ENCODE peak calls at places on chromosomes 7 and 10, in five cellular contexts. Z, H, D, C and K are unnamed samples.

GRCh38 chr7:139265673-139266072 is 34.6 kb downstream of the UBN2 start:
- DNase-seq in C (no peak), Z (no peak), H (no peak), D (no peak), K (no peak)

GRCh38 chr10:100670828-100671479 is 74.4 kb upstream of the PAX2 start:
- DNase-seq in C (peak), Z (no peak), H (no peak), D (peak), K (peak)

GRCh38 chr10:122336961-122337360 is 37.5 kb upstream of the PLEKHA1 start:
- DNase-seq in D (no peak), Z (no peak), C (no peak), H (no peak), K (no peak)

GRCh38 chr10:126905776-126906703 is 812 bp downstream of the DOCK1 start:
- DNase-seq in H (peak), D (peak), C (peak), Z (no peak), K (no peak)

GRCh38 chr10:100986952-100987684 is at the start of the genes MRPL43 and TWNK:
- DNase-seq in D (peak), H (peak), C (peak), Z (peak), K (peak)

GRCh38 chr7:33589911-33590310 is 315.4 kb upstream of the BMPER start:
- DNase-seq in C (no peak), D (no peak), H (no peak), Z (no peak), K (no peak)

GRCh38 chr10:117534321-117535044 is 8.1 kb upstream of the EMX2 start:
- DNase-seq in Z (no peak), C (no peak), H (peak), D (no peak), K (no peak)

GRCh38 chr10:124252097-124252715 is 158.8 kb upstream of the CHST15 start:
- DNase-seq in Z (no peak), D (no peak), H (no peak), C (no peak), K (no peak)

GRCh38 chr7:2954433-2954853 is 89.2 kb downstream of the CARD11 start:
- DNase-seq in H (no peak), D (no peak), Z (no peak), C (no peak), K (no peak)

GRCh38 chr7:130894146-130895005 is 160.4 kb upstream of the KLF14 start:
- DNase-seq in Z (peak), C (peak), H (peak), D (peak), K (no peak)

GRCh38 chr10:83908987-83909386 is 230.3 kb upstream of the GHITM start:
- DNase-seq in H (no peak), D (no peak), C (no peak), Z (no peak), K (no peak)

GRCh38 chr10:27741173-27742091 is 4.2 kb downstream of the MKX start:
- DNase-seq in Z (no peak), H (no peak), D (no peak), C (peak), K (no peak)

GRCh38 chr7:66629222-66629658 is 559 bp downstream of the KCTD7 start:
- DNase-seq in C (no peak), D (no peak), Z (no peak), H (peak), K (peak)

GRCh38 chr7:33842141-33842540 is 63.2 kb upstream of the BMPER start:
- DNase-seq in C (no peak), Z (no peak), H (no peak), D (no peak), K (no peak)

GRCh38 chr10:69958232-69958902 is 94.3 kb upstream of the MACROH2A2 start:
- DNase-seq in D (peak), H (peak), Z (peak), C (no peak), K (peak)

GRCh38 chr10:42970451-42971250 is 106.2 kb upstream of the RET start:
- DNase-seq in Z (no peak), C (no peak), D (no peak), H (no peak), K (no peak)

GRCh38 chr7:106313456-106313891 is 28.7 kb upstream of the NAMPT start:
- DNase-seq in Z (no peak), H (peak), D (peak), C (no peak), K (no peak)

GRCh38 chr10:77629775-77630565 is 7.6 kb downstream of the KCNMA1 start:
- DNase-seq in Z (no peak), D (no peak), H (peak), C (no peak), K (no peak)

GRCh38 chr10:97713351-97713827 is at the start of gene MARVELD1:
- DNase-seq in C (peak), D (peak), Z (peak), H (peak), K (peak)

GRCh38 chr7:148791506-148791905 is 92.6 kb downstream of the EZH2 start:
- DNase-seq in H (no peak), C (no peak), D (no peak), Z (no peak), K (no peak)

GRCh38 chr10:58436071-58436470 is 50.9 kb downstream of the TFAM start:
- DNase-seq in C (no peak), Z (peak), D (peak), H (no peak), K (no peak)

GRCh38 chr10:16606421-16606820 is 84.7 kb upstream of the C1QL3 start:
- DNase-seq in D (peak), C (no peak), H (peak), Z (no peak), K (no peak)

GRCh38 chr7:127943541-127944521 is 87.4 kb downstream of the LRRC4 start:
- DNase-seq in H (peak), C (no peak), D (peak), Z (no peak), K (no peak)

GRCh38 chr7:134478707-134479106 is 19.8 kb upstream of the AKR1B1 start:
- DNase-seq in H (peak), Z (no peak), C (no peak), D (no peak), K (no peak)

GRCh38 chr10:124890225-124890624 is 51.7 kb upstream of the ZRANB1 start:
- DNase-seq in Z (no peak), H (no peak), C (no peak), D (no peak), K (no peak)

GRCh38 chr10:126222736-126223511 is 165.4 kb downstream of the ADAM12 start:
- DNase-seq in Z (no peak), C (no peak), D (peak), H (peak), K (no peak)

GRCh38 chr10:132808247-132808567 is 22.3 kb upstream of the NKX6-2 start:
- DNase-seq in Z (no peak), C (no peak), H (no peak), D (no peak), K (no peak)

GRCh38 chr10:13053794-13054462 is 46.0 kb upstream of the OPTN start:
- DNase-seq in Z (no peak), H (no peak), D (no peak), C (no peak), K (no peak)

DNA sequence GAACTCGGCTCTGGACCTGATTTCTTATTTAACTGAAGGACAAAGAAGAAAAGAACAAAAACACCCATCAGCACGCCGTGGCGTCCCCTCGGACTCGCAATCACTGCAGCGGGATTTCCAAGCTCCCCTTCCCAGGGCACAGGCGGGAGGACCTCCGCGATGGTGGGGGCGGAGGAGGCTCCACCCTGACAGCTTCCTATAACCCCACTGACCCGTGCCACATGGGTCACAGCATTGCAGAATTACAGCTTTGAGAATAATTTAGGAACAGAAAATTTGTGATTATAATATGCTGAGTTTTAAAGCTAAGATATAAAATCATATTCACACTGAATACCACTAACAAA is 129.7 kb upstream of the SEC61G start:
- DNase-seq in H (no peak), C (no peak), D (no peak), Z (no peak), K (no peak)
- H3K4me3 ChIP-seq in H (peak), C (peak), D (peak), Z (no peak), K (no peak)

GRCh38 chr10:585502-585901 is 104.0 kb downstream of the DIP2C start:
- DNase-seq in C (no peak), D (no peak), Z (no peak), H (no peak), K (no peak)
- TF ChIP-seq CTCF in C (no peak), D (no peak), Z (no peak), H (no peak), K (no peak)

GRCh38 chr7:100627238-100627549 is 14.2 kb downstream of the TFR2 start:
- DNase-seq in C (no peak), Z (no peak), H (no peak), D (no peak), K (no peak)
- H3K4me3 ChIP-seq in C (no peak), Z (peak), H (no peak), D (no peak), K (peak)

DNA sequence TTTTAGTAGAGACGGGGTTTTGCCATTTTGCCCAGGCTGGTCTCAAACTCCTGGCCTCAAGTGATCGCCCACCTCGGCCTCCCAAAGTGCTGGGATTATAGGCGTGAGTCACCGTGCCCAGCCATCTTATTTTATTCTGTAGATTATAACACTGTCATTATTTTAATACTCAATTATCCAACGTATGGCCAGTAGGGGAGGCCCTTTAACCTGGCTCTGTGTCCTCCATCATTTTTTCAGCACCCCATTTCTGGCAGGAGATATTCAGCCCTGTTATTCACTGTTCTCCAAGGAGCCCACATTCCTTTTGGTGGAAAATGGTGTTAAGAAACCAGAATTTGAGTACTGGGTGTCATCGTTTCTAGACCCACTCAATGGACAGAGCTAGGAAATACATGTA is 31.5 kb downstream of the PDSS1 start:
- DNase-seq in Z (no peak), C (no peak), D (no peak), H (no peak), K (no peak)
- TF ChIP-seq CTCF in Z (no peak), C (no peak), D (peak), H (peak), K (peak)

DNA sequence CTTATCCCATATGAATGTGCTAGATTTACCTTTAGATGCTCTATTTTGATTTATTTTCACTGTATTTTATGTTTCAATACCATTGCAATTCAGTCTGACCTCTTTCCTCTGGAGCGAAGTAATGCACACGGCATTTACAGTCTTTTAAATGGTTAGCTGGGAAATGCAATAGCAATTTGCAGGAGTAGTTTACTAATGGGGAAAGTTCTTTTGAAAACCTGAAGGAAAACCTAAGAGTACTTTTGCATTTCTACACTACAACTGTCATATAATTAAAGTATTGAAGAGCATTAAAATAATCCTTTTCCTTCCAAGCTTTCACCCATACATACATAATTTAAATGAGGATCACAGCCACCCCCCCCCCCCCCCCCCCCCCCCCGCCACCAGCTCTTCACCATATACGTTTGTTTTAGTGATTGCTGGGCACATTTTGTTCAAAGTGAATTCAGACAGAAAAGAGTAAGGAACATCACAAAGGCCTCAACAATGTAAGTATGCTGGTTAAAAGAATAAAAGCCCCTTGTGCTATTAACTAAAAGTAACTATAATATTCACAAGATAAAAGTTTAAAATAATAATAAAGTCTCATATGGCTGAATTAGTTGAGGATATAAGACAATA is 3.5 kb downstream of the SKIDA1 start:
- DNase-seq in H (no peak), D (no peak), Z (no peak), C (no peak), K (no peak)
- H3K4me3 ChIP-seq in H (no peak), D (no peak), Z (no peak), C (no peak), K (no peak)

DNA sequence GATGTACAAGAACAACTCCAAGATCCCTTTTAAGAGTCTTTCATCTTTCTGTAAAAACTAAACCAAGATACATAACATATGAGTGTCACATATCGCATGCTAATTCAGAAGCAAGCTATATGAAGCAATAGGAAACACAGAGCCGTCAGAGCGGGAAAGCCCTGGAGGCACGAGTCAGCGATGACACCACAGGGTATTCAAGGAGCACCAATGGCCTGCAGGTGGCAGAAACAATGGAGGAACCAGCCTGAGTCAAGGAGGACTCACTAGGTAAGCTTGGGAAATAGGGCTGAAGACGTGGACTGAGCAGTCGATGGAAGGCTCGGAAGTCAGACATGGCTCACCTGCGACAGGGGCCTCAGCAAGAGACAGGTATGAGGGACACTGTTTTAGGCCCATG is 214.4 kb downstream of the FAM107B start:
- DNase-seq in H (peak), Z (no peak), C (no peak), D (no peak), K (peak)
- TF ChIP-seq CTCF in H (no peak), Z (no peak), C (no peak), D (peak), K (no peak)

DNA sequence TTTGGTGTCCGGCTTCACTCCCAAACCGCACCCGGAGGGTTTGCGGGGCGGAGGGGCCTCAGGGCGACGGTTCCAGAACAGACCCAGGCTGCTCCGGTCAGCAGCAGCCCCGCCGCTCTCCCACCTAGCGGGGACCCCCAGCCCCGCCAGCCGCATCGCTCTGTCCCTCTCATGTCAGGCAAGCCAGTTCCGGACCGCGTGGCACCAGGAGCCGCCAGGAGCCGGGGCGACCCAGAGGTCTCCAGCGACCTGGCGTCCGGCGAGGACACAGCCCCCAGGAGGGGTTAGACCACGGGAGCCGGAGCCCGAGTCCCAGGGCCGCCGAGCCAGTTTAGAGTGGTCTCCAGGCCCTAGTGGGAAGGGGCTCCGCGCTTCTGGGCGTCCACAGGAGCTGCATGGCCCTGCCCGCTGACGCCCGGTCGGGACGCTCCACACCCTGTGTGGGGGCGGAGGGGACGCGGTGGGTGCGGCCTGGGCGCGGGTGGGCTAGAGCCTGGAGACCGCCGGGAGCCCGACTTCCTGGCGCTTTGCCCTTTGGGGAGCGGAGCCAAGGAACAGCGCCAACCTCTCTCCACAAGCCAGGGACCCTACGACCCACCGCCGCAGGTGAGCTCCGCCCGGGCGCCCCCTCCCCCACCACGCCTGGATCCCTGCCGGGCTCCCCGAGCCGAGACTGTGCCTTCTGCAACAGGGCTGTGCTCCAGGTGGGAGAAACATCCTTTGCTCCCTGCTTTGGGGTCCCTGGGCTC is 43.4 kb downstream of the ZNF117 start:
- DNase-seq in Z (no peak), D (no peak), C (no peak), H (no peak), K (no peak)
- H3K4me3 ChIP-seq in Z (no peak), D (peak), C (peak), H (no peak), K (no peak)

GRCh38 chr7:45506059-45506458 is 68.1 kb upstream of the ADCY1 start:
- DNase-seq in D (no peak), H (no peak), C (no peak), Z (no peak), K (no peak)
- TF ChIP-seq CTCF in D (no peak), H (no peak), C (no peak), Z (no peak), K (no peak)

GRCh38 chr7:29565634-29565981 is 2.0 kb downstream of the PRR15 start:
- DNase-seq in Z (no peak), C (no peak), H (no peak), D (no peak), K (no peak)
- H3K4me3 ChIP-seq in Z (no peak), C (peak), H (no peak), D (peak), K (no peak)